ENCODE peak calls at places on chromosome 10, in six cellular contexts. U, D, X, Z, A and S are unnamed samples.

GRCh38 chr10:132810807-132811700 is 25.1 kb upstream of the NKX6-2 start:
- DNase-seq in X (no peak), Z (no peak), D (no peak), A (no peak), U (peak; percentile 9), S (no peak)

GRCh38 chr10:67912330-67912946 is 28.0 kb downstream of the SIRT1 start:
- DNase-seq in D (no peak), A (no peak), U (no peak), Z (no peak), X (no peak), S (no peak)

GRCh38 chr10:29529146-29529545 is 105.6 kb downstream of the SVIL start:
- DNase-seq in A (no peak), D (no peak), Z (no peak), X (no peak), U (no peak), S (no peak)

GRCh38 chr10:50514995-50515394 is 108.8 kb downstream of the SGMS1 start:
- DNase-seq in Z (no peak), X (no peak), U (no peak), D (no peak), A (no peak), S (no peak)

GRCh38 chr10:89278034-89278535 is 23.8 kb upstream of the IFIT2 start:
- DNase-seq in X (no peak), U (no peak), A (no peak), D (peak; percentile 93), Z (peak; percentile 95), S (peak; percentile 67)

GRCh38 chr10:110226555-110226925 is 19.1 kb downstream of the MXI1 start:
- DNase-seq in A (peak; percentile 90), X (peak; percentile 86), D (peak; percentile 85), U (peak; percentile 91), Z (peak; percentile 92), S (peak; percentile 85)

GRCh38 chr10:104330168-104331117 is 7.8 kb downstream of the ITPRIP start:
- DNase-seq in A (no peak), U (no peak), D (no peak), X (no peak), Z (peak; percentile 60), S (no peak)

GRCh38 chr10:15745748-15746147 is 26.0 kb upstream of the ITGA8 start:
- DNase-seq in D (no peak), A (no peak), X (no peak), U (peak; percentile 53), Z (no peak), S (no peak)

GRCh38 chr10:33889371-33889770 is 554.9 kb upstream of the NRP1 start:
- DNase-seq in A (no peak), Z (no peak), U (no peak), D (no peak), X (no peak), S (no peak)

GRCh38 chr10:114821293-114821914 is at the start of gene FHIP2A:
- DNase-seq in A (peak; percentile 32), X (peak; percentile 84), Z (peak; percentile 77), D (no peak), U (peak; percentile 82), S (peak; percentile 54)

GRCh38 chr10:127576751-127577161 is 27.6 kb downstream of the NPS start:
- DNase-seq in Z (no peak), X (no peak), U (no peak), A (peak; percentile 53), D (no peak), S (no peak)

GRCh38 chr10:123883921-123884320 is 7.7 kb downstream of the CPXM2 start:
- DNase-seq in U (no peak), Z (no peak), A (no peak), X (no peak), D (no peak), S (no peak)

GRCh38 chr10:123882681-123883445 is 8.7 kb downstream of the CPXM2 start:
- DNase-seq in Z (no peak), D (no peak), X (no peak), A (no peak), U (no peak), S (no peak)

GRCh38 chr10:123884907-123885381 is 6.7 kb downstream of the CPXM2 start:
- DNase-seq in D (no peak), X (no peak), Z (no peak), U (no peak), A (no peak), S (no peak)

GRCh38 chr10:123885406-123886164 is 6.0 kb downstream of the CPXM2 start:
- DNase-seq in U (no peak), A (no peak), X (no peak), Z (no peak), D (no peak), S (no peak)

DNA sequence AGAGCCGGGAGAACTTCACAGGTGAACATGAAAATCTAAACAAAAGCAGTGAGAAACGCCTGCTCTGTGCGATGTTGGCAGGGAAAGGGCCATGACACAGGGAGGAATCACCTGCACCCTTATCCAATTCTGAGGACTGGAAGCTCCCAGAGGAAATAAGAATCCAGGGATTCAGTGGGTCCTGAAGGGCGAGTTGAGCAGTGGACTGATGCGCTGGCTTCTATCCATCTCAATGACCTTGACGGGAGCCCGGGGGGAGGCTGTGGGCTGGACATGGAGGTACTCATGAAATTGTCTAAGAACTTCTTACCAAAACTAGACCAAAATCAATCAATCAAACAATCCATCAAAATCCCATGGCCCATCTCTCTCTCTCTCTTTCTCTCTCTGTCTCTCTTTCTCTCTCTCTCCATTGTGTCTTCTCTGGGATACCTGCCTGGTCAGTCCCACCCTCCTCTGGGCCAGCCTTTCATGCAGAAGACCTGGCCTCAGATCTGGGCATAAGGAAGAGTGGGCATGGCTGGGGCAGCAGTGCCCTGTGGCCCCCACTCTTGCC is 7.2 kb downstream of the CPXM2 start:
- DNase-seq in X (no peak), Z (no peak), A (no peak), U (no peak), D (no peak), S (no peak)
- TF ChIP-seq CTCF in X (no peak), Z (no peak), A (no peak), U (no peak), D (no peak), S (no peak)

DNA sequence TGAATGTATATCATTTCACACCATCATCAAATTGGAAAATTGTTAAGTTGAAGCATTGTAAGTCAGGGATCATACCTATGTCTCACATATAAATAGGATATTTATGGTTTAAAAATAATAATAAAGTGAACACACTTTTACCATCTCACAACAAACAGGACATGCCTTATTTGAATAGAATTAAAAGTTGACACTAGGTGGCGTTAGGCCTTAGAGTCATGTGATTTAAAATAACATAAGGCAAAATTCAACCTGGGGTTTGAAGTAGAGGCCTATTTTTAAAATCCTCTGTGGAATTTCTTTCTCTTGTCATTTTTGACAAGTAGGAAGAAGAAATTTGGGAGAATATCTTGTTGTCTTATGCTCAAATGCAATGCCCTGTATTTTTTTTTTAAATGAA is 184.7 kb upstream of the PCDH15 start:
- DNase-seq in U (no peak), X (no peak), Z (peak; percentile 2), A (no peak), D (no peak), S (no peak)
- TF ChIP-seq CTCF in U (peak; percentile 45), X (peak; percentile 39), Z (peak; percentile 42), A (no peak), D (peak; percentile 49), S (no peak)

GRCh38 chr10:111856631-111857030 is 326.9 kb downstream of the GPAM start:
- DNase-seq in A (no peak), D (no peak), X (no peak), Z (no peak), U (no peak), S (no peak)
- TF ChIP-seq CTCF in A (peak; percentile 10), D (no peak), X (peak; percentile 46), Z (no peak), U (no peak), S (peak; percentile 48)

GRCh38 chr10:11787374-11787773 is 35.8 kb upstream of the PROSER2 start:
- DNase-seq in Z (no peak), U (no peak), X (no peak), A (no peak), D (no peak), S (no peak)

GRCh38 chr10:11787846-11788245 is 35.3 kb upstream of the PROSER2 start:
- DNase-seq in U (no peak), Z (no peak), A (no peak), X (no peak), D (no peak), S (no peak)

GRCh38 chr10:11781114-11781513 is 38.9 kb downstream of the ECHDC3 start:
- DNase-seq in U (no peak), X (no peak), Z (no peak), A (no peak), D (no peak), S (no peak)

GRCh38 chr10:11783558-11783865 is 39.6 kb upstream of the PROSER2 start:
- DNase-seq in X (no peak), U (no peak), A (no peak), D (no peak), Z (peak; percentile 45), S (no peak)

GRCh38 chr10:11782793-11783557 is 40.2 kb upstream of the PROSER2 start:
- DNase-seq in D (peak; percentile 32), Z (peak; percentile 70), U (no peak), X (peak; percentile 18), A (no peak), S (peak; percentile 51)
- TF ChIP-seq CTCF in D (peak; percentile 80), Z (peak; percentile 85), U (peak; percentile 75), X (peak; percentile 67), A (peak; percentile 68), S (peak; percentile 67)

DNA sequence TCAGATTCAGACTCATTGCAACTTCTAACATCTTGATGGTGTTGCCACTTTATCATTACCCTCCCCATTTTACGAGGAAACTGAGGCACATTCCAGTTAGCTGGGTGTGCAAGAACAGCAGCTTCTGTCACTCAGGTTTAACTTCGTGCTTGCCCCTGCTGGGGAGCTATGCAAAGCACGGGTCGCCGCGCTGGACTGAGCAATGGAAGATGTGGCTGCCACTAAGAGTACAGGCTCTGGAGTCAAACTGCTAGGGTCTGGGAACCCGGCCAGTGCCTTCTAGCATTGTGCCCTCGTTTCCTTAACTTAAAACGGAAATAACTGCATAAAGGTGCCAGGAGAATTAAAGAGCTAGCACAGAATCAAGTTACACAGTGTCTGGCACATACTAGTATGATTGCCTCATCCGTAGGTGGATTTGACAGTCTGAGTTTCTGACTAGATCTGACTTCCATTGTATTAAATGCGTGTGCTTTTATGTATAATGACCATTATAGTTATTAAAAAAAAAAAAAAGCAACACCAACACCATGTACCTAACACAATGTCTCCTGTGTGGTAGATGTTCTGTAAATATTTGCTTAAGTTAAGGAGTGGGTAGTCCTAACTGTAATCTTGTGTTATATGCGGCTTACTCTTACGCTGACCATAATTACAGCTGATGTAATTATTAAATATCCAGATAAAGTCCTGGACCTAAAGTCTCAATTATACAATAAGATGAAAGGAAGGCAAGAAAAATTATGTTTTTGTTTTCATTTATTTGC is 842 bp downstream of the ZNF22 start:
- DNase-seq in U (peak; percentile 78), D (no peak), X (no peak), A (no peak), Z (peak; percentile 63), S (no peak)
- TF ChIP-seq CTCF in U (peak; percentile 41), D (peak; percentile 45), X (no peak), A (no peak), Z (no peak), S (no peak)